ENCODE peak calls at places on chromosomes 4 and X, in six cellular contexts. H, M, N, F, D and Z are unnamed samples.

GRCh38 chrX:132730726-132731125 is 227.7 kb downstream of the HS6ST2 start:
- DNase-seq in H (no peak), M (no peak), N (no peak), F (no peak), D (no peak), Z (no peak)

GRCh38 chr4:23966720-23967119 is 76.9 kb upstream of the PPARGC1A start:
- DNase-seq in H (no peak), M (no peak), N (no peak), F (no peak), D (no peak), Z (no peak)

GRCh38 chrX:117996408-117996807 is 120.2 kb downstream of the KLHL13 start:
- DNase-seq in H (no peak), M (no peak), N (no peak), F (no peak), D (no peak), Z (no peak)

GRCh38 chr4:39526810-39527295 is 386 bp downstream of the UGDH start:
- DNase-seq in H (peak; percentile 26), M (peak; percentile 25), N (peak; percentile 67), F (peak; percentile 7), D (no peak), Z (peak; percentile 51)

GRCh38 chr4:72767903-72768817 is 199.1 kb upstream of the ADAMTS3 start:
- DNase-seq in H (no peak), M (no peak), N (no peak), F (no peak), D (no peak), Z (no peak)

GRCh38 chrX:43805579-43805978 is 76.7 kb downstream of the MAOB start:
- DNase-seq in H (no peak), M (no peak), N (no peak), F (no peak), D (no peak), Z (no peak)

GRCh38 chr4:163540977-163541376 is 46.5 kb downstream of the TMA16 start:
- DNase-seq in H (no peak), M (no peak), N (no peak), F (no peak), D (no peak), Z (no peak)

GRCh38 chrX:130874751-130875150 is 28.3 kb downstream of the ENOX2 start:
- DNase-seq in H (no peak), M (no peak), N (no peak), F (no peak), D (no peak), Z (no peak)

GRCh38 chr4:173333658-173334084 is 487 bp downstream of the HMGB2 start:
- DNase-seq in H (peak; percentile 33), M (no peak), N (no peak), F (peak; percentile 27), D (no peak), Z (peak; percentile 41)